ENCODE peak calls at places on chromosome X, in eight cellular contexts. F is tibial nerve, V is cardiac muscle cell, G is left ventricle myocardium inferior, M is esophagus squamous epithelium, P is GM23338, E is tibial artery, S is osteoblast. B is an unnamed sample.

GRCh38 chrX:97189668-97190067 is 306.0 kb downstream of the RPA4 start:
- DNase-seq in F (no peak), V (no peak), G (no peak), M (no peak), P (no peak), E (no peak), S (no peak), B (no peak)

GRCh38 chrX:126655061-126655460 is 102.4 kb upstream of the DCAF12L1 start:
- DNase-seq in F (no peak), V (no peak), G (no peak), M (no peak), P (no peak), E (no peak), S (no peak), B (no peak)

GRCh38 chrX:25105251-25105650 is 89.5 kb upstream of the ARX start:
- DNase-seq in F (no peak), V (no peak), G (no peak), M (no peak), P (peak; percentile 15), E (no peak), S (no peak), B (no peak)

GRCh38 chrX:20361081-20361889 is 94.6 kb upstream of the RPS6KA3 start:
- DNase-seq in F (peak; percentile 21), V (no peak), G (peak; percentile 21), M (no peak), P (no peak), E (no peak), S (no peak), B (no peak)

GRCh38 chrX:133776072-133776471 is 209.3 kb downstream of the GPC3 start:
- DNase-seq in F (no peak), V (peak; percentile 31), G (peak; percentile 19), M (no peak), P (peak; percentile 68), E (no peak), S (peak; percentile 14), B (no peak)

GRCh38 chrX:3713225-3713936 is at the start of gene PRKX:
- DNase-seq in F (no peak), V (peak; percentile 81), G (peak; percentile 49), M (peak; percentile 11), P (peak; percentile 55), E (peak; percentile 71), S (peak; percentile 90), B (no peak)

GRCh38 chrX:137427061-137427778 is 138.7 kb upstream of the ZIC3 start:
- DNase-seq in F (no peak), V (peak; percentile 12), G (no peak), M (no peak), P (peak; percentile 48), E (no peak), S (no peak), B (no peak)

GRCh38 chrX:31593353-31593752 is 521.5 kb upstream of the FTHL17 start:
- DNase-seq in F (no peak), V (no peak), G (no peak), M (no peak), P (no peak), E (no peak), S (no peak), B (no peak)

GRCh38 chrX:2694868-2695267 is 3.8 kb downstream of the CD99 start:
- DNase-seq in F (no peak), V (no peak), G (no peak), M (no peak), P (no peak), E (no peak), S (peak; percentile 85), B (no peak)

GRCh38 chrX:37455381-37455780 is 106.2 kb downstream of the PRRG1 start:
- DNase-seq in F (no peak), V (no peak), G (no peak), M (no peak), P (no peak), E (no peak), S (no peak), B (no peak)

GRCh38 chrX:43860646-43861370 is 21.4 kb downstream of the MAOB start:
- DNase-seq in F (no peak), V (no peak), G (no peak), M (no peak), P (no peak), E (no peak), S (no peak), B (no peak)

GRCh38 chrX:129654652-129655546 is at the start of gene APLN:
- DNase-seq in F (no peak), V (peak; percentile 57), G (peak; percentile 58), M (no peak), P (peak; percentile 56), E (peak; percentile 72), S (peak; percentile 86), B (peak; percentile 40)

GRCh38 chrX:18422325-18422724 is 3.1 kb upstream of the CDKL5 start:
- DNase-seq in F (no peak), V (no peak), G (no peak), M (no peak), P (no peak), E (no peak), S (peak; percentile 82), B (no peak)

GRCh38 chrX:52424658-52425057 is 55.8 kb downstream of the XAGE2 start:
- DNase-seq in F (no peak), V (no peak), G (no peak), M (no peak), P (no peak), E (no peak), S (no peak), B (no peak)

GRCh38 chrX:129524250-129524850 is 1.1 kb upstream of the SMARCA1 start:
- DNase-seq in F (no peak), V (no peak), G (no peak), M (no peak), P (no peak), E (no peak), S (no peak), B (no peak)

GRCh38 chrX:110146521-110146920 is 143.6 kb downstream of the TMEM164 start:
- DNase-seq in F (no peak), V (peak; percentile 73), G (no peak), M (no peak), P (peak; percentile 65), E (no peak), S (peak; percentile 58), B (peak; percentile 51)

GRCh38 chrX:144637731-144638130 is 609.6 kb upstream of the SPANXN1 start:
- DNase-seq in F (no peak), V (no peak), G (no peak), M (no peak), P (no peak), E (no peak), S (no peak), B (no peak)

DNA sequence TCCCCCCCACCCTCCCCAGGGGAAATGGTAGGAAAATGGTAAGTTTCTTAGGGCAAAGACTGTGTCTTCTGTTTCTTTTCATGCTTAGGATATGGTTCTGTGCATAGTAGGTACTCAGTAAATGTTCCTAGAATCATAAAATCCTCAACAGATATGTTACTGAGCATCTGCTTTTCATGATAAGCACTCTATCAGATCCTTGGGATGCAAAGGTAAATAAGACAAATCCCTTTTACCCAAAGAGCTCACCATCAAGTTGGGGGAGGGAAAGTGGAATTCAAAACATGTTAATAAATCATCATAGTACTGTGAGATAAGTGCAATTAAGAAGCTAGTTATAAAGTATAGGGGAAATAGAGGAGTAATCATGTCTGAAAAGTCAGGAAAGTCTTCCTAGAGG is 67.9 kb upstream of the OGT start:
- DNase-seq in F (no peak), V (no peak), G (no peak), M (no peak), P (no peak), E (no peak), S (no peak), B (no peak)
- H3K36me3 ChIP-seq in F (no peaks in the 10 kb centered on the region), V (peaks cover 14% of the 10 kb centered on the region), G (peaks cover 65% of the 10 kb centered on the region), M (peaks cover 74% of the 10 kb centered on the region), P (no peaks in the 10 kb centered on the region), E (peaks cover 57% of the 10 kb centered on the region), S (peaks cover 32% of the 10 kb centered on the region), B (no peaks in the 10 kb centered on the region)

GRCh38 chrX:47452112-47452511 is 30.9 kb downstream of the ZNF41 start:
- DNase-seq in F (no peak), V (no peak), G (no peak), M (no peak), P (no peak), E (no peak), S (no peak), B (no peak)
- H3K36me3 ChIP-seq in F (no peaks in the 10 kb centered on the region), V (no peaks in the 10 kb centered on the region), G (peaks cover 79% of the 10 kb centered on the region), M (peaks cover 90% of the 10 kb centered on the region), P (peaks cover 4% of the 10 kb centered on the region), E (peaks cover 75% of the 10 kb centered on the region), S (peaks cover 17% of the 10 kb centered on the region), B (no peaks in the 10 kb centered on the region)

DNA sequence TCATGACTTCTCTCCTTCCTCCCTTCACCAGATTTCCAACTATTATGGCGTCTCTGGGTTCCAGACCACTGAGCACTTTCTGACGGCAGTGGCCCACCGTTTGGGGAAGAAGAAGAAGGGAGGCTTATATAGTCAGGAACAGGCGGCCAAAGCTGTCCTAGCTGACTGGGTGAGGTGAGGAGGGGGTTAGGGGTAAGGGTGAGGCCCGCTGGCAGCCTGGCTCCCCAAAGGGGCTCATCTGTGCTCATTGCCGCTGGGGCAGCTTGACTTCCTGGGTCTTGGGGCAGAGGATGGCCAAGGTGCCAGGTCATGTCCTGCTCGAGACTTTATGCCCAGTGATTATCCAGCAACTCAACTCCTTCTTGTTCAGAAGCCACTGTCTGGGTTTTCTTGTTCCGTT is 21.8 kb downstream of the GNL3L start:
- DNase-seq in F (no peak), V (no peak), G (no peak), M (no peak), P (no peak), E (no peak), S (no peak), B (no peak)
- H3K36me3 ChIP-seq in F (no peaks in the 10 kb centered on the region), V (no peaks in the 10 kb centered on the region), G (peaks cover 68% of the 10 kb centered on the region), M (peaks cover 100% of the 10 kb centered on the region), P (no peaks in the 10 kb centered on the region), E (peaks cover 96% of the 10 kb centered on the region), S (peaks cover 32% of the 10 kb centered on the region), B (no peaks in the 10 kb centered on the region)

GRCh38 chrX:1475881-1476280 is 23.2 kb upstream of the ASMTL start:
- DNase-seq in F (no peak), V (no peak), G (no peak), M (no peak), P (no peak), E (no peak), S (no peak), B (no peak)
- H3K36me3 ChIP-seq in F (no peaks in the 10 kb centered on the region), V (no peaks in the 10 kb centered on the region), G (no peaks in the 10 kb centered on the region), M (no peaks in the 10 kb centered on the region), P (peaks cover 4% of the 10 kb centered on the region), E (no peaks in the 10 kb centered on the region), S (no peaks in the 10 kb centered on the region), B (no peaks in the 10 kb centered on the region)

GRCh38 chrX:41164469-41164868 is 79.2 kb downstream of the USP9X start:
- DNase-seq in F (no peak), V (no peak), G (no peak), M (no peak), P (no peak), E (no peak), S (peak; percentile 5), B (no peak)
- H3K36me3 ChIP-seq in F (no peaks in the 10 kb centered on the region), V (peaks cover 50% of the 10 kb centered on the region), G (peaks cover 22% of the 10 kb centered on the region), M (peaks cover 76% of the 10 kb centered on the region), P (peaks cover 42% of the 10 kb centered on the region), E (peaks cover 45% of the 10 kb centered on the region), S (peaks cover 34% of the 10 kb centered on the region), B (no peaks in the 10 kb centered on the region)

B was measured in uterus.